ENCODE peak calls at places on chromosomes 3 and 15, in six cellular contexts. Z is A673, S is HCT116, R is right lobe of liver, O is endodermal cell, C is stomach. V is an unnamed sample.

GRCh38 chr3:137294139-137294538 is 336.4 kb downstream of the IL20RB start:
- DNase-seq in S (no peak), C (no peak), R (no peak), O (peak), Z (no peak), V (no peak)

GRCh38 chr3:127121221-127121647 is 71.7 kb upstream of the PRR23E start:
- DNase-seq in R (no peak), S (no peak), Z (no peak), C (no peak), O (peak), V (no peak)

GRCh38 chr15:90482124-90483011 is 47.4 kb upstream of the CRTC3 start:
- DNase-seq in O (peak), Z (peak), C (peak), S (peak), R (no peak), V (no peak)

GRCh38 chr3:16070707-16071106 is 103.8 kb upstream of the GALNT15 start:
- DNase-seq in R (no peak), Z (no peak), O (no peak), C (no peak), S (no peak), V (no peak)

GRCh38 chr3:89368846-89369245 is 261.4 kb downstream of the EPHA3 start:
- DNase-seq in Z (no peak), C (no peak), S (no peak), O (no peak), R (no peak), V (no peak)

GRCh38 chr3:28972921-28973320 is 307.9 kb upstream of the RBMS3 start:
- DNase-seq in S (no peak), R (no peak), O (no peak), C (no peak), Z (peak), V (no peak)

GRCh38 chr15:77516076-77516475 is 95.4 kb downstream of the HMG20A start:
- DNase-seq in Z (no peak), C (no peak), R (no peak), S (no peak), O (no peak), V (no peak)

GRCh38 chr3:56314842-56315241 is 153.4 kb downstream of the ERC2 start:
- DNase-seq in C (no peak), S (no peak), Z (no peak), R (no peak), O (peak), V (no peak)

GRCh38 chr3:140223631-140224030 is 288.6 kb downstream of the CLSTN2 start:
- DNase-seq in Z (no peak), S (no peak), R (no peak), C (no peak), O (no peak), V (no peak)

GRCh38 chr3:196315821-196316220 is 2.2 kb downstream of the DYNLT2B start:
- DNase-seq in O (no peak), C (no peak), Z (no peak), R (no peak), S (no peak), V (no peak)

GRCh38 chr3:129745253-129745652 is 138.8 kb upstream of the PLXND1 start:
- DNase-seq in C (no peak), Z (no peak), S (no peak), O (no peak), R (no peak), V (no peak)

GRCh38 chr15:58641660-58642059 is 107.8 kb downstream of the ADAM10 start:
- DNase-seq in O (no peak), C (no peak), Z (no peak), R (no peak), S (no peak), V (no peak)

GRCh38 chr3:53114412-53115074 is 15.7 kb downstream of the RFT1 start:
- DNase-seq in S (no peak), C (no peak), O (no peak), R (no peak), Z (no peak), V (no peak)
- H3K27ac ChIP-seq in S (no peak), C (peak), O (no peak), R (no peak), Z (no peak), V (no peak)

GRCh38 chr15:39179980-39180379 is 400.9 kb upstream of the THBS1 start:
- DNase-seq in Z (no peak), C (no peak), S (no peak), O (no peak), R (no peak), V (no peak)
- TF ChIP-seq CTCF in Z (no peak), C (no peak), S (no peak), O (no peak), R (no peak), V (no peak)

GRCh38 chr3:154122096-154122911 is 1.1 kb downstream of the ARHGEF26 start:
- DNase-seq in S (no peak), R (peak), Z (peak), O (peak), C (no peak), V (peak)

GRCh38 chr3:154126651-154127050 is 5.5 kb downstream of the ARHGEF26 start:
- DNase-seq in Z (no peak), O (no peak), C (no peak), S (no peak), R (no peak), V (no peak)

GRCh38 chr3:154121236-154122095 is at the start of gene ARHGEF26:
- DNase-seq in O (peak), Z (peak), R (peak), C (peak), S (peak), V (peak)

GRCh38 chr3:154122912-154123559 is 1.8 kb downstream of the ARHGEF26 start:
- DNase-seq in R (no peak), S (no peak), O (peak), Z (peak), C (no peak), V (no peak)

DNA sequence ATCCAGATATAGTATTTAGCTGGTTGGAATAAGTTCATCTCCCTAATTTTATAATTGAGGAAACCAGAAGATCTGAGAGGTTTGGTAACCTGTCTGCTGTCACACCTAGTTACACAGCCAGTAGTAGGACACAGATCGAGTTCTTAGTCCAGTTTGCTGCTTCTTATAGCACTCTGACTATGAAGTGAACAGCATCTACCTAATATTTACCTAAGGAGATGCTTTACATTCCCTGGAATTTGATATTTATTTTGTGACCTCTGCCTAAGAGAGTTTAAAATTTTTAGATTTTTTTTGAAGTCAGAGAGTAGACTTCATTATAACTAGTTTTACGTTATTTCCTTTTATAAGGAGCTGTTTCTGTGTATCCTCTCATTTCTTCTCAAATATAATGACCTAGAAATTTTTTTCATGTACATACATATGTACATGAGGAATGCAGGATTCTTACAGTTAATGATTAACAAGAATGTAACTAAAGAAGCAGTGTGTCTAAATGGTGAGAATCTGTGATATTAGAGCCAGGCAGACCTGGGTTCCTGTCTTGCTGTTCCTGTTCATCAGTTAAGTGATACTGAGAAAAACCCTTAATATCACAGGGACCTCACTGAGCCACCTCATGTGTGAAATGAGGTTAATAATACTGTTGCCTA is 4.3 kb downstream of the ARHGEF26 start:
- DNase-seq in C (no peak), Z (no peak), O (no peak), S (no peak), R (no peak), V (no peak)
- H3K27ac ChIP-seq in C (peak), Z (no peak), O (no peak), S (no peak), R (peak), V (no peak)

GRCh38 chr3:43838877-43839276 is 148.1 kb downstream of the ABHD5 start:
- DNase-seq in O (peak), S (no peak), Z (no peak), R (no peak), C (no peak), V (no peak)
- TF ChIP-seq CTCF in O (peak), S (peak), Z (no peak), R (peak), C (no peak), V (no peak)

GRCh38 chr3:52108302-52109232 is 45.7 kb downstream of the POC1A start:
- DNase-seq in S (no peak), C (no peak), R (no peak), O (peak), Z (no peak), V (no peak)
- H3K27ac ChIP-seq in S (no peak), C (no peak), R (no peak), O (peak), Z (no peak), V (no peak)

GRCh38 chr15:42272768-42273098 is 268 bp upstream of the GANC start:
- DNase-seq in R (no peak), O (no peak), Z (no peak), C (no peak), S (no peak), V (no peak)

GRCh38 chr15:42273900-42274692 is 863 bp upstream of the TMEM87A start:
- DNase-seq in O (peak), R (peak), Z (peak), S (no peak), C (peak), V (peak)

GRCh38 chr15:42270996-42271395 is 2.0 kb upstream of the GANC start:
- DNase-seq in Z (no peak), S (no peak), C (no peak), R (no peak), O (no peak), V (no peak)

GRCh38 chr15:42274693-42274971 is 1.4 kb upstream of the TMEM87A start:
- DNase-seq in S (no peak), Z (no peak), R (no peak), C (no peak), O (peak), V (no peak)

DNA sequence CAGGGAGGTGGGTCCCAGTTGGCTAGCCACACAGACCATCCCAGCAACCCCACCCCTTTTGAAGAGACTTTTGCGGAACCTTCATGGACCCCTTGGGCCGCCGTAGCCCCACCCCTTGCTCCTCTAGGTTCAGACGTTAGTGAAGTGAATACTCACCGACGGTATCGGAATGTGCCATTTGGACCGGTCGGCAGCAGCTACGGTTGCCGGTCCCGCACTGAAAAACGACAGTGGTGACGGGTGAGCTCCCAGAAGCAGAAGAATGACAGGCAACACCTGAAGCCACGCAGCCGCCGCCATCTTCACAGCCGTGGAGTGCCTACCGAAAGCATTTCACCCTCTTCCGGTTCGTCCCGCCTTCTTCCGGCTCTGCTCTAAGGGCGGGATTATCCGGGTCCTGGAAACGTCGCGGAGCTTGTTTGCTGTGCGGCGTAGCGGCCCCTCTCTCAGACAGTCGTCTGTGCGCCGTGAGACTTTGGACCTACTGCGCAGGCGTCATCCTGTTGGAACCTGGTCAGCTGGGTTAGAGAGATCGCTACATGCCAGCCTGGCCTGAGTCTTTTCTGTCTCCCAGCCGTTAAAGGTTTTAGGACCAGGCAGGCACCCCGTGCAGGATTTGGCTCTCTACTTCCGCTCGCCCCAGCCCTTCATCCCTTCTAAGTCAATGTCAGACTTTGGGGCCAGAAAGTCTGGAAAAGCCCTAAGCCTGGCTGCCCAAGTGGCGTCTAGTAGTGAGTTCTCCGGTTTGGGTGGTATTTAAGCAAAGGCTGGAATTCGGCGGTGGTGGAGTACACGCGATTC is at the start of the genes GANC and TMEM87A:
- DNase-seq in Z (peak), O (peak), C (peak), R (peak), S (peak), V (peak)
- TF ChIP-seq CTCF in Z (no peak), O (no peak), C (no peak), R (peak), S (no peak), V (no peak)

V was measured in pancreas.